ENCODE peak calls at places on chromosomes 3 and 15, in six cellular contexts. Z is upper lobe of left lung, H is cardiac fibroblast, Q is A673, D is neural crest cell, V is sigmoid colon. L is an unnamed sample.
A peak's percentile ranks its signal among the peaks of the same experiment; 100 is the strongest.

GRCh38 chr15:81235781-81236507 is 39.3 kb downstream of the IL16 start:
- DNase-seq in Z (no peak), H (peak; percentile 90), Q (no peak), D (no peak), V (no peak), L (no peak)

GRCh38 chr3:120170223-120170622 is 76.0 kb upstream of the GSK3B start:
- DNase-seq in Z (no peak), H (peak; percentile 22), Q (no peak), D (no peak), V (no peak), L (no peak)

GRCh38 chr3:117557469-117557868 is 847.9 kb downstream of the TUSC7 start:
- DNase-seq in Z (no peak), H (no peak), Q (no peak), D (no peak), V (no peak), L (no peak)

GRCh38 chr15:60681353-60681752 is 202.4 kb upstream of the ICE2 start:
- DNase-seq in Z (no peak), H (no peak), Q (no peak), D (no peak), V (no peak), L (no peak)

GRCh38 chr15:98382139-98382538 is 266.2 kb upstream of the IGF1R start:
- DNase-seq in Z (no peak), H (no peak), Q (no peak), D (no peak), V (no peak), L (peak; percentile 17)

GRCh38 chr3:52015431-52016256 is 19.9 kb upstream of the RPL29 start:
- DNase-seq in Z (no peak), H (no peak), Q (no peak), D (no peak), V (no peak), L (no peak)

GRCh38 chr3:40780341-40780800 is 255.6 kb downstream of the ZNF621 start:
- DNase-seq in Z (peak; percentile 78), H (peak; percentile 58), Q (no peak), D (peak; percentile 65), V (peak; percentile 92), L (no peak)

GRCh38 chr15:62447742-62448141 is 282.7 kb upstream of the C2CD4B start:
- DNase-seq in Z (no peak), H (no peak), Q (no peak), D (no peak), V (no peak), L (no peak)

GRCh38 chr3:127492426-127492825 is 98.1 kb downstream of the TPRA1 start:
- DNase-seq in Z (no peak), H (no peak), Q (no peak), D (no peak), V (no peak), L (peak; percentile 70)

GRCh38 chr3:123760817-123761216 is 123.3 kb downstream of the MYLK start:
- DNase-seq in Z (no peak), H (no peak), Q (no peak), D (no peak), V (no peak), L (no peak)

GRCh38 chr15:75725719-75726607 is 13.3 kb upstream of the CSPG4 start:
- DNase-seq in Z (no peak), H (no peak), Q (no peak), D (no peak), V (peak; percentile 62), L (no peak)

GRCh38 chr3:42691861-42692666 is 6.7 kb downstream of the KLHL40 start:
- DNase-seq in Z (no peak), H (no peak), Q (no peak), D (no peak), V (peak; percentile 29), L (no peak)

GRCh38 chr3:105835606-105836005 is 33.2 kb downstream of the CBLB start:
- DNase-seq in Z (no peak), H (no peak), Q (peak; percentile 25), D (no peak), V (no peak), L (no peak)

GRCh38 chr3:160648701-160649100 is 28.3 kb upstream of the ARL14 start:
- DNase-seq in Z (no peak), H (no peak), Q (no peak), D (no peak), V (no peak), L (no peak)

GRCh38 chr15:39578851-39579486 is 1.9 kb upstream of the THBS1 start:
- DNase-seq in Z (no peak), H (peak; percentile 69), Q (no peak), D (no peak), V (peak; percentile 67), L (no peak)

GRCh38 chr3:9404680-9405079 is 7.3 kb downstream of the SETD5 start:
- DNase-seq in Z (no peak), H (no peak), Q (no peak), D (no peak), V (no peak), L (no peak)
- TF ChIP-seq CTCF in Z (no peak), H (peak; percentile 17), Q (no peak), D (peak; percentile 19), V (no peak), L (no peak)

GRCh38 chr3:48635222-48636021 is at the start of gene SLC26A6:
- DNase-seq in Z (peak; percentile 98), H (peak; percentile 97), Q (peak; percentile 91), D (peak; percentile 97), V (peak; percentile 98), L (peak; percentile 99)
- TF ChIP-seq CTCF in Z (peak; percentile 49), H (peak; percentile 76), Q (peak; percentile 34), D (peak; percentile 65), V (peak; percentile 46), L (peak; percentile 68)

DNA sequence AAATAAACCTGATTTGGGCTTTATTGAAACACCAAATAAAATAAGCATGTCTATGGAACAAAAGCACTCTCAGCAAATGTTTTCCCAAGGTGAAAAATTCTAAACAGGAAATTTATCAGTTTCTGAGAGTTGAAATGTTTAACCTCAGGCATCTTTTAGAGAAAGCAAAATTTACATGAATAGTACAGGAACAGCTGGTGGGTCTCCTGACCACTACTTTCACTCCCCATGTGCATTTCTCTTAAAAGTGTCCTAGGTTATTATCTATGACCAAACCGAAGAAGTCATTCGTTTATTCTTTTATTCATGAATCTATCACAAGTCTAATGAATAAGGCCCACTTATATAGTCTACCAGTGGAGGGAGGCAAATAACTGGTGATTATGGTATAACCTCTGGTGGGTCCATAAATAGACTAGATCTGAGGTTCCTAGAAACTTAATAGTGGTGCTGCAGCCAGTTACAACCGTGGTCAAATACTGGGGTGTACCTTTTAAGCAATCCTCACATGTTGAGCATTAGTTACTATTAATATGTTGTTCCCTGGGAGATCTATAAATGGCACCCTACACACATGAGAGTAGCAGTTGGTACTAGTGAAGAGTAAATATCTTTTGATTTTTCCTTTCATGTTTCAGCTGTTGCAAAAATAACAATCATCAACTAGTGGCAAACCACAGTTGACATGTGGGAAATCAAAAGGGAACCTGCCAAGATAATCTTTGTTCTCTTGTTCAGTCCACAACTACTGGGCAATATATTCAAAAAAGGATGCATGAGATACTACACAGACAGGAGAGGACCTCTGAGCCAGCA is 169.3 kb upstream of the STAC start:
- DNase-seq in Z (no peak), H (no peak), Q (no peak), D (no peak), V (no peak), L (no peak)
- TF ChIP-seq CTCF in Z (no peak), H (no peak), Q (no peak), D (no peak), V (no peak), L (no peak)

GRCh38 chr3:463793-464192 is 267.2 kb downstream of the CHL1 start:
- DNase-seq in Z (no peak), H (no peak), Q (no peak), D (no peak), V (no peak), L (no peak)

GRCh38 chr3:473284-473800 is 276.8 kb downstream of the CHL1 start:
- DNase-seq in Z (no peak), H (no peak), Q (no peak), D (no peak), V (no peak), L (no peak)

GRCh38 chr3:464255-464654 is 267.7 kb downstream of the CHL1 start:
- DNase-seq in Z (no peak), H (no peak), Q (no peak), D (no peak), V (no peak), L (no peak)

GRCh38 chr3:462851-463250 is 266.3 kb downstream of the CHL1 start:
- DNase-seq in Z (no peak), H (no peak), Q (no peak), D (no peak), V (no peak), L (no peak)

GRCh38 chr3:468172-468571 is 271.6 kb downstream of the CHL1 start:
- DNase-seq in Z (no peak), H (no peak), Q (peak; percentile 44), D (no peak), V (no peak), L (no peak)
- TF ChIP-seq CTCF in Z (no peak), H (peak; percentile 40), Q (peak; percentile 81), D (peak; percentile 67), V (peak; percentile 15), L (peak; percentile 8)

GRCh38 chr3:177816667-177817208 is 619.5 kb upstream of the TBL1XR1 start:
- DNase-seq in Z (peak; percentile 51), H (peak; percentile 90), Q (peak; percentile 26), D (no peak), V (no peak), L (no peak)
- TF ChIP-seq CTCF in Z (no peak), H (peak; percentile 18), Q (peak; percentile 31), D (no peak), V (no peak), L (peak; percentile 25)

L was measured in osteocyte.